ENCODE peak calls at places on chromosomes 1 and 21, in five cellular contexts. One of them, this sample, is unnamed.

GRCh38 chr1:21610027-21610426 is 59.1 kb downstream of the RAP1GAP start:
- DNase-seq in suprapubic skin: no peak
- DNase-seq in heart left ventricle: no peak
- DNase-seq in Peyer's patch: no peak
- DNase-seq in thyroid gland: no peak
- DNase-seq in this sample: no peak

GRCh38 chr21:45412909-45413581 is 8.1 kb downstream of the COL18A1 start:
- DNase-seq in suprapubic skin: no peak
- DNase-seq in heart left ventricle: peak; percentile 14
- DNase-seq in Peyer's patch: no peak
- DNase-seq in thyroid gland: no peak
- DNase-seq in this sample: no peak

GRCh38 chr1:59831529-59831928 is 16.8 kb downstream of the HOOK1 start:
- DNase-seq in suprapubic skin: no peak
- DNase-seq in heart left ventricle: no peak
- DNase-seq in Peyer's patch: no peak
- DNase-seq in thyroid gland: no peak
- DNase-seq in this sample: no peak

GRCh38 chr1:41576620-41577019 is 92.1 kb upstream of the EDN2 start:
- DNase-seq in suprapubic skin: no peak
- DNase-seq in heart left ventricle: no peak
- DNase-seq in Peyer's patch: no peak
- DNase-seq in thyroid gland: no peak
- DNase-seq in this sample: no peak

GRCh38 chr21:34670220-34670961 is 1.6 kb downstream of the CLIC6 start:
- DNase-seq in suprapubic skin: no peak
- DNase-seq in heart left ventricle: no peak
- DNase-seq in Peyer's patch: no peak
- DNase-seq in thyroid gland: peak; percentile 27
- DNase-seq in this sample: no peak

GRCh38 chr1:33050221-33051076 is 13.8 kb upstream of the AK2 start:
- DNase-seq in suprapubic skin: no peak
- DNase-seq in heart left ventricle: no peak
- DNase-seq in Peyer's patch: no peak
- DNase-seq in thyroid gland: no peak
- DNase-seq in this sample: no peak

GRCh38 chr1:62377043-62377562 is 57.9 kb upstream of the KANK4 start:
- DNase-seq in suprapubic skin: no peak
- DNase-seq in heart left ventricle: no peak
- DNase-seq in Peyer's patch: no peak
- DNase-seq in thyroid gland: no peak
- DNase-seq in this sample: no peak

GRCh38 chr1:221865808-221866207 is 123.9 kb upstream of the DUSP10 start:
- DNase-seq in suprapubic skin: no peak
- DNase-seq in heart left ventricle: no peak
- DNase-seq in Peyer's patch: no peak
- DNase-seq in thyroid gland: no peak
- DNase-seq in this sample: no peak

GRCh38 chr1:110771245-110772022 is 96.7 kb upstream of the KCNA3 start:
- DNase-seq in suprapubic skin: no peak
- DNase-seq in heart left ventricle: no peak
- DNase-seq in Peyer's patch: no peak
- DNase-seq in thyroid gland: no peak
- DNase-seq in this sample: no peak

GRCh38 chr1:105608713-105609112 is 1447.8 kb upstream of the PRMT6 start:
- DNase-seq in suprapubic skin: no peak
- DNase-seq in heart left ventricle: no peak
- DNase-seq in Peyer's patch: no peak
- DNase-seq in thyroid gland: no peak
- DNase-seq in this sample: no peak

GRCh38 chr1:95994643-95995042 is 726.9 kb upstream of the PTBP2 start:
- DNase-seq in suprapubic skin: no peak
- DNase-seq in heart left ventricle: no peak
- DNase-seq in Peyer's patch: no peak
- DNase-seq in thyroid gland: no peak
- DNase-seq in this sample: no peak

GRCh38 chr1:74847720-74848119 is 114.8 kb downstream of the TYW3 start:
- DNase-seq in suprapubic skin: no peak
- DNase-seq in heart left ventricle: no peak
- DNase-seq in Peyer's patch: no peak
- DNase-seq in thyroid gland: no peak
- DNase-seq in this sample: no peak

GRCh38 chr1:16187748-16188401 is 24.6 kb downstream of the ARHGEF19 start:
- DNase-seq in suprapubic skin: no peak
- DNase-seq in heart left ventricle: peak; percentile 72
- DNase-seq in Peyer's patch: peak; percentile 84
- DNase-seq in thyroid gland: peak; percentile 73
- DNase-seq in this sample: peak; percentile 72

GRCh38 chr1:227950735-227951224 is 3.0 kb upstream of the WNT9A start:
- DNase-seq in suprapubic skin: peak; percentile 64
- DNase-seq in heart left ventricle: no peak
- DNase-seq in Peyer's patch: peak; percentile 27
- DNase-seq in thyroid gland: no peak
- DNase-seq in this sample: no peak

GRCh38 chr21:28675265-28676041 is 317.2 kb downstream of the LTN1 start:
- DNase-seq in suprapubic skin: no peak
- DNase-seq in heart left ventricle: no peak
- DNase-seq in Peyer's patch: no peak
- DNase-seq in thyroid gland: no peak
- DNase-seq in this sample: no peak

GRCh38 chr1:10630661-10631120 is 155.9 kb downstream of the PEX14 start:
- DNase-seq in suprapubic skin: no peak
- DNase-seq in heart left ventricle: no peak
- DNase-seq in Peyer's patch: peak; percentile 27
- DNase-seq in thyroid gland: no peak
- DNase-seq in this sample: no peak

GRCh38 chr1:115838805-115839705 is 1.9 kb downstream of the NHLH2 start:
- DNase-seq in suprapubic skin: no peak
- DNase-seq in heart left ventricle: no peak
- DNase-seq in Peyer's patch: no peak
- DNase-seq in thyroid gland: peak; percentile 21
- DNase-seq in this sample: peak; percentile 60

GRCh38 chr1:225923381-225923691 is 714 bp downstream of the PYCR2 start:
- DNase-seq in suprapubic skin: no peak
- DNase-seq in heart left ventricle: no peak
- DNase-seq in Peyer's patch: peak; percentile 66
- DNase-seq in thyroid gland: no peak
- DNase-seq in this sample: no peak

GRCh38 chr1:89350298-89350697 is 13.6 kb upstream of the GBP6 start:
- DNase-seq in suprapubic skin: no peak
- DNase-seq in heart left ventricle: no peak
- DNase-seq in Peyer's patch: no peak
- DNase-seq in thyroid gland: no peak
- DNase-seq in this sample: no peak

GRCh38 chr1:117675907-117676430 is 70.1 kb downstream of the TENT5C start:
- DNase-seq in suprapubic skin: no peak
- DNase-seq in heart left ventricle: no peak
- DNase-seq in Peyer's patch: no peak
- DNase-seq in thyroid gland: no peak
- DNase-seq in this sample: no peak
- H3K27ac ChIP-seq in suprapubic skin: no peak overlapping the region
- H3K27ac ChIP-seq in heart left ventricle: peak overlapping the region; percentile 72
- H3K27ac ChIP-seq in Peyer's patch: no peak overlapping the region
- H3K27ac ChIP-seq in thyroid gland: no peak overlapping the region
- H3K27ac ChIP-seq in this sample: no peak overlapping the region

GRCh38 chr1:230105245-230105753 is 38.3 kb downstream of the GALNT2 start:
- DNase-seq in suprapubic skin: no peak
- DNase-seq in heart left ventricle: no peak
- DNase-seq in Peyer's patch: no peak
- DNase-seq in thyroid gland: peak; percentile 59
- DNase-seq in this sample: no peak
- TF ChIP-seq POLR2A in suprapubic skin: no peak
- TF ChIP-seq POLR2A in heart left ventricle: no peak
- TF ChIP-seq POLR2A in Peyer's patch: no peak
- TF ChIP-seq POLR2A in thyroid gland: no peak
- TF ChIP-seq POLR2A in this sample: no peak

DNA sequence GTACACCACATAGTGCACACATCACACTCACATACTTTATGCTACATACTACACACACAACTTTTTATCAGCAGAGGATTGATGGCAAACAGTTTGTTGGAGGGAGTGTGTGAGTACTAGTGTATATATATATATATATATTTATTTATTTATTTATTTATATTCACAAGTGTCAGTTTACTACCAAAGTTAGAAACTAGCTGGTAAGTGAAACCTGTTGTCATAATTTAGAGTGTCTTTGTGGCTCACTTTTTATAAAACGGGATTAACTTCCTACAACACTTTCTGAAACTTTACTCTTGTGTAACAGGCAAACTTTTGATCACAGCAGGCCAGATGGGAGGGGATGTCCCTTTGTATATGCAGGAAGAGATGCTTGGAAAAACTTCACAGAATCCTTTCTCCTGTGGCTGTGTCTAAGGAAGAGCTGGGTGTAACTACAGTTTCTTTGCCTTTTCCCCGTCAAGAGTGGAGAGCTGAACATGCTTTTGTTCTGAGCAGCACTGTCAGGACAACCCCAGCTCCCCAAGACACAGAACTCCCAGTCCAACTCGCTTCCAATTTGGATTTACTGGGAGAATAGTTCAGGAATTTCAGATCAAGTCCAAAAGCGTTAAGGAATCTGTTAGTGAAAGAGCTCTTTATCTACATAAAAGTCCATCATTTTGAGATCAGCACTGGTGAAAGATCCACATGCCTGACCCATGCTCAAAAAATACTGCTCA is 1.8 kb upstream of the SAMD13 start:
- DNase-seq in suprapubic skin: no peak
- DNase-seq in heart left ventricle: no peak
- DNase-seq in Peyer's patch: no peak
- DNase-seq in thyroid gland: no peak
- DNase-seq in this sample: no peak
- H3K4me1 ChIP-seq in suprapubic skin: peaks cover 49% of the 10 kb centered on the region
- H3K4me1 ChIP-seq in heart left ventricle: peaks cover 45% of the 10 kb centered on the region
- H3K4me1 ChIP-seq in Peyer's patch: peaks cover 6% of the 10 kb centered on the region
- H3K4me1 ChIP-seq in thyroid gland: peaks cover 19% of the 10 kb centered on the region
- H3K4me1 ChIP-seq in this sample: peaks cover 7% of the 10 kb centered on the region

GRCh38 chr1:156663178-156663577 is 14.0 kb downstream of the NES start:
- DNase-seq in suprapubic skin: no peak
- DNase-seq in heart left ventricle: peak; percentile 85
- DNase-seq in Peyer's patch: no peak
- DNase-seq in thyroid gland: no peak
- DNase-seq in this sample: no peak
- H3K27ac ChIP-seq in suprapubic skin: no peak overlapping the region
- H3K27ac ChIP-seq in heart left ventricle: peak overlapping the region; percentile 93
- H3K27ac ChIP-seq in Peyer's patch: peak overlapping the region; percentile 67
- H3K27ac ChIP-seq in thyroid gland: no peak overlapping the region
- H3K27ac ChIP-seq in this sample: no peak overlapping the region